ENCODE peak calls at places on chromosomes 11 and 22, in four cellular contexts. One of them, this sample, is unnamed. For H3K36me3, the result is how much of the 10 kb centered on the place peaks cover.

GRCh38 chr11:75969626-75970308 is 154.8 kb downstream of the UVRAG start:
- DNase-seq in mesendoderm: no peak
- DNase-seq in DND-41: no peak
- DNase-seq in stomach: no peak
- DNase-seq in this sample: no peak

GRCh38 chr11:80593981-80594380 is 1153.2 kb upstream of the TENM4 start:
- DNase-seq in mesendoderm: peak
- DNase-seq in DND-41: no peak
- DNase-seq in stomach: no peak
- DNase-seq in this sample: no peak

GRCh38 chr11:32343325-32344008 is 91.9 kb downstream of the WT1 start:
- DNase-seq in mesendoderm: no peak
- DNase-seq in DND-41: no peak
- DNase-seq in stomach: no peak
- DNase-seq in this sample: peak

GRCh38 chr22:21073023-21073422 is 27.3 kb downstream of the LRRC74B start:
- DNase-seq in mesendoderm: no peak
- DNase-seq in DND-41: no peak
- DNase-seq in stomach: no peak
- DNase-seq in this sample: no peak

GRCh38 chr22:45082795-45083194 is 73.0 kb upstream of the PHF21B start:
- DNase-seq in mesendoderm: peak
- DNase-seq in DND-41: no peak
- DNase-seq in stomach: no peak
- DNase-seq in this sample: no peak

GRCh38 chr11:128521697-128522062 is 65.7 kb downstream of the ETS1 start:
- DNase-seq in mesendoderm: no peak
- DNase-seq in DND-41: no peak
- DNase-seq in stomach: no peak
- DNase-seq in this sample: no peak

GRCh38 chr11:289145-289705 is 299 bp downstream of the PGGHG start:
- DNase-seq in mesendoderm: no peak
- DNase-seq in DND-41: peak
- DNase-seq in stomach: no peak
- DNase-seq in this sample: peak

GRCh38 chr22:22463855-22464540 is 44.5 kb downstream of the ZNF280B start:
- DNase-seq in mesendoderm: peak
- DNase-seq in DND-41: peak
- DNase-seq in stomach: peak
- DNase-seq in this sample: peak

GRCh38 chr11:90178751-90179150 is 44.1 kb downstream of the CHORDC1 start:
- DNase-seq in mesendoderm: no peak
- DNase-seq in DND-41: no peak
- DNase-seq in stomach: no peak
- DNase-seq in this sample: no peak

GRCh38 chr11:130442728-130443127 is 5.7 kb upstream of the ADAMTS15 start:
- DNase-seq in mesendoderm: no peak
- DNase-seq in DND-41: no peak
- DNase-seq in stomach: no peak
- DNase-seq in this sample: no peak

GRCh38 chr11:17781221-17781620 is 46.6 kb downstream of the KCNC1 start:
- DNase-seq in mesendoderm: no peak
- DNase-seq in DND-41: no peak
- DNase-seq in stomach: no peak
- DNase-seq in this sample: no peak

GRCh38 chr11:130122141-130122575 is 37.4 kb upstream of the ST14 start:
- DNase-seq in mesendoderm: no peak
- DNase-seq in DND-41: no peak
- DNase-seq in stomach: no peak
- DNase-seq in this sample: no peak

GRCh38 chr11:102553835-102554282 is 23.3 kb upstream of the MMP7 start:
- DNase-seq in mesendoderm: no peak
- DNase-seq in DND-41: no peak
- DNase-seq in stomach: no peak
- DNase-seq in this sample: no peak

GRCh38 chr11:62880231-62880802 is 379 bp upstream of the SLC3A2 start:
- DNase-seq in mesendoderm: no peak
- DNase-seq in DND-41: no peak
- DNase-seq in stomach: no peak
- DNase-seq in this sample: no peak

GRCh38 chr11:102560555-102561011 is 30.0 kb upstream of the MMP7 start:
- DNase-seq in mesendoderm: no peak
- DNase-seq in DND-41: peak
- DNase-seq in stomach: no peak
- DNase-seq in this sample: peak

GRCh38 chr11:132056689-132057088 is 686.3 kb downstream of the NTM start:
- DNase-seq in mesendoderm: no peak
- DNase-seq in DND-41: peak
- DNase-seq in stomach: no peak
- DNase-seq in this sample: no peak

GRCh38 chr11:18001191-18001590 is 11.7 kb downstream of the SERGEF start:
- DNase-seq in mesendoderm: no peak
- DNase-seq in DND-41: no peak
- DNase-seq in stomach: no peak
- DNase-seq in this sample: no peak

GRCh38 chr11:65419773-65420481 is 2.7 kb upstream of the NEAT1 start:
- DNase-seq in mesendoderm: peak
- DNase-seq in DND-41: peak
- DNase-seq in stomach: peak
- DNase-seq in this sample: peak

GRCh38 chr11:9574556-9574805 is 1.0 kb downstream of the WEE1 start:
- DNase-seq in mesendoderm: peak
- DNase-seq in DND-41: peak
- DNase-seq in stomach: peak
- DNase-seq in this sample: no peak

GRCh38 chr22:49193901-49194465 is 633.7 kb downstream of the BRD1 start:
- DNase-seq in mesendoderm: no peak
- DNase-seq in DND-41: no peak
- DNase-seq in stomach: no peak
- DNase-seq in this sample: no peak

GRCh38 chr11:9574806-9575530 is 1.5 kb downstream of the WEE1 start:
- DNase-seq in mesendoderm: peak
- DNase-seq in DND-41: peak
- DNase-seq in stomach: peak
- DNase-seq in this sample: peak

GRCh38 chr22:23834830-23835772 is 3.7 kb downstream of the DERL3 start:
- DNase-seq in mesendoderm: no peak
- DNase-seq in DND-41: no peak
- DNase-seq in stomach: peak
- DNase-seq in this sample: no peak

GRCh38 chr11:122984186-122985011 is 2.8 kb upstream of the BSX start:
- DNase-seq in mesendoderm: peak
- DNase-seq in DND-41: no peak
- DNase-seq in stomach: no peak
- DNase-seq in this sample: no peak

GRCh38 chr11:73019996-73020395 is 122.1 kb downstream of the FCHSD2 start:
- DNase-seq in mesendoderm: no peak
- DNase-seq in DND-41: no peak
- DNase-seq in stomach: no peak
- DNase-seq in this sample: no peak

GRCh38 chr11:110376711-110377324 is 52.9 kb upstream of the FDX1 start:
- DNase-seq in mesendoderm: peak
- DNase-seq in DND-41: peak
- DNase-seq in stomach: peak
- DNase-seq in this sample: peak
- H3K4me3 ChIP-seq in mesendoderm: no peak
- H3K4me3 ChIP-seq in DND-41: no peak
- H3K4me3 ChIP-seq in stomach: peak
- H3K4me3 ChIP-seq in this sample: no peak

DNA sequence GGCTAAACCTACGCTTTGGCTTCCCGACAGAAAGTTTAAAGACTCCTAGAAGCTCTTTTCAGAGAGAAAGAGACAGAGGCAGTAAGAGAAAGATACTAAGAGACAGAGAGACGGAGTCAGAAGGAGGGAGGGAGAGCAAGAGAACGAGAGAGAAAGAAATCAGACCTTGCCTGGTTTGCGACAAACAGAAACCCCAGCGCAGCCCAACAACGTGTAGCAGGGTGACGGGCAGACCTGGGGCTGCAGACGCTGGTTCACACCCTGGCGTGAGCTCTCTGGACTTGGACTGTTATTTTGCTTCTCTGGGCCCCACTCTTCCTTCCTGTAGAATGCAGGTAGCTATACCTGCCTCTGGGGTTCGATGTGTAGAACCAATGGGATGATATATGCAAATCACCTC is 244.4 kb upstream of the SYN3 start:
- DNase-seq in mesendoderm: no peak
- DNase-seq in DND-41: no peak
- DNase-seq in stomach: no peak
- DNase-seq in this sample: no peak
- H3K27ac ChIP-seq in mesendoderm: no peak
- H3K27ac ChIP-seq in DND-41: no peak
- H3K27ac ChIP-seq in stomach: peak
- H3K27ac ChIP-seq in this sample: no peak

DNA sequence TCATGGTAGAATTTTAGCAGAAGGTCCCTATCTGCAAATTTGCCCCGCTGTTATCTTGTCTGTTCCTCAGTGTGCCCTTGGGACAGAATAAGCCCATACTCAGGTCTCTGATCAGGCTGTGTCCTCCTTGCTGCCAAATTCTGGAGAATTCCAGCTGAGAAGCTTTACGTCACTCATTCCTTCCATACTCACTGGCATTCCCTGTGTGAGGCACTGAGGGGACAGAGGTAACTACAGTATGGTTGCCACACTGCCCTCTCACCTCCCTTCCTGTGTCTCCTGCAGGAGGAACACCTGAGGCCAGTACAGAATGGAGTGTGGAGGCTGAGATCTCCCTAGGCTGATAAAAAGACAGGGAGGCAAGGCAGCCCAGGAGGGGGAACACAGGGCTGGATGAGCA is 31.5 kb downstream of the SHISA8 start:
- DNase-seq in mesendoderm: no peak
- DNase-seq in DND-41: no peak
- DNase-seq in stomach: no peak
- DNase-seq in this sample: no peak
- H3K36me3 ChIP-seq in mesendoderm: under half
- H3K36me3 ChIP-seq in DND-41: half or more
- H3K36me3 ChIP-seq in stomach: half or more
- H3K36me3 ChIP-seq in this sample: half or more

GRCh38 chr11:46381836-46382643 is 571 bp downstream of the MDK start:
- DNase-seq in mesendoderm: peak
- DNase-seq in DND-41: peak
- DNase-seq in stomach: no peak
- DNase-seq in this sample: no peak
- H3K4me3 ChIP-seq in mesendoderm: peak
- H3K4me3 ChIP-seq in DND-41: peak
- H3K4me3 ChIP-seq in stomach: peak
- H3K4me3 ChIP-seq in this sample: no peak

DNA sequence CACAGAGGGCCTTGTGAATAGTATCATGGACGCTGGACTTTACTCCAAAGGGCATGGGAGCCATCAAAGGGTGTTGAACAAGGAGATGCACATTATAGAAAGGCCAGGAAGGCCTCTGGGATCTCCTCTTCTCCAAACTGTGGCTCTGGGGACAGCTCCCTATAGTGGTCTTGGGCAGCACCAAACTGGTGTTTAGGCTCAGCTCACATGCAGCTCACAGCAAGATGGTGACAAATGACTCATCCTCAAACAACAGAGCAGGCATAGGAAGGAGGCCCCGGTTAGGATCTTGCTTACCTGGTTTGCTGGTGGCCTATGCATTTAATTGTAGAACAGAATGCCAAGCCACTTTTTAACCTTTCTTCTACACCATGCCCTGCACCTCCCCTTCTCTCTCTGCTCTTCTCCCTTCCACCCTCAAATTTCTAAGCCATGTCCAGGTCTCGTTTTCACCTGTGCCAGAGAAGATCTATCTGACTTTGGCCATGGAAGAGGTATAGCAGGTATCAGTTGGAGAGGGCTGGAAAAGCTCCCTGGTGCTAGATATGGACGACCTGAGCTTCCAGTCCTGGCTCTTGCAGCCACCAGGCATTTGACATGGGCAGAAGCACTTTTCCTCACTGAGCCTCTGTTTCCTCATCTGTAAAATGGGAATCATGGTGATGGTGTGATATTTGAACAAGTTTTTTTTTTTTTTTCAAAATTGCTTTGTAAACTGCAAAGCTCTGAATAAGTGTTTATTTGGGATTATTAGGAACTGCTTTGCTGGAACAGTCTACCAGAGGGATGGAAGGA is 14.4 kb upstream of the EHF start:
- DNase-seq in mesendoderm: peak
- DNase-seq in DND-41: no peak
- DNase-seq in stomach: no peak
- DNase-seq in this sample: no peak
- H3K27ac ChIP-seq in mesendoderm: no peak
- H3K27ac ChIP-seq in DND-41: no peak
- H3K27ac ChIP-seq in stomach: no peak
- H3K27ac ChIP-seq in this sample: no peak

DNA sequence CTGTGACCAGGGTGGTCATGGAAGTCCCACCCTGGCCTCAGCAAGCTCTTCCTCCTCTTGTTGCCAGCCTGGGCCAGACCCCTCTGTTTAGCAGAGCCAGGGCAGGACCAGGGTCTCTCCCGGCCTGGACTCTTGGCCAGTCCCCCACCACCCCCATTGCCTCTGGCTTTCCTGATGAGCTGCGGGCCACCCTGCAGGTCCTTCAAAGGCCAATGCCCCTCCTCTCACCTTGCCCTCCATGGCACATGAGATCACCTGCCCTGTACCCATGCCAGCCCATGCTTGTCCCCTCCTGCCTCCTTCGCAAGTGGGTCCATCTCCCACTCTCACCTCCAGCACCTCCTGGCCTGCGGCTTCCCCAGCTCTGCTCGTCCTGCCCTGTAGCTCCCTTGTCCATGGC is 10.4 kb downstream of the FADS2 start:
- DNase-seq in mesendoderm: no peak
- DNase-seq in DND-41: no peak
- DNase-seq in stomach: no peak
- DNase-seq in this sample: no peak
- H3K36me3 ChIP-seq in mesendoderm: under half
- H3K36me3 ChIP-seq in DND-41: half or more
- H3K36me3 ChIP-seq in stomach: under half
- H3K36me3 ChIP-seq in this sample: under half

GRCh38 chr11:109972181-109972715 is 120.9 kb upstream of the ZC3H12C start:
- DNase-seq in mesendoderm: no peak
- DNase-seq in DND-41: no peak
- DNase-seq in stomach: no peak
- DNase-seq in this sample: no peak

GRCh38 chr11:109971184-109971523 is 122.0 kb upstream of the ZC3H12C start:
- DNase-seq in mesendoderm: no peak
- DNase-seq in DND-41: no peak
- DNase-seq in stomach: no peak
- DNase-seq in this sample: no peak

GRCh38 chr11:109968781-109969180 is 124.4 kb upstream of the ZC3H12C start:
- DNase-seq in mesendoderm: no peak
- DNase-seq in DND-41: no peak
- DNase-seq in stomach: no peak
- DNase-seq in this sample: no peak

GRCh38 chr11:109972939-109973338 is 120.3 kb upstream of the ZC3H12C start:
- DNase-seq in mesendoderm: no peak
- DNase-seq in DND-41: no peak
- DNase-seq in stomach: no peak
- DNase-seq in this sample: no peak

GRCh38 chr11:109970516-109971183 is 122.5 kb upstream of the ZC3H12C start:
- DNase-seq in mesendoderm: no peak
- DNase-seq in DND-41: no peak
- DNase-seq in stomach: no peak
- DNase-seq in this sample: no peak
- H3K4me3 ChIP-seq in mesendoderm: no peak
- H3K4me3 ChIP-seq in DND-41: no peak
- H3K4me3 ChIP-seq in stomach: no peak
- H3K4me3 ChIP-seq in this sample: no peak